ENCODE peak calls at places on chromosomes 4 and X, in four cellular contexts. One of them, this sample, is unnamed.

GRCh38 chr4:106038012-106038411 is 142.7 kb downstream of the NPNT start:
- DNase-seq in effector memory CD4-positive, alpha-beta T cell: no peak
- DNase-seq in Caco-2: no peak
- DNase-seq in uterus: no peak
- DNase-seq in this sample: no peak

GRCh38 chr4:123478859-123479345 is 82.3 kb downstream of the SPRY1 start:
- DNase-seq in effector memory CD4-positive, alpha-beta T cell: no peak
- DNase-seq in Caco-2: peak; percentile 95
- DNase-seq in uterus: no peak
- DNase-seq in this sample: no peak

GRCh38 chr4:186132577-186133277 is 28.2 kb downstream of the FAM149A start:
- DNase-seq in effector memory CD4-positive, alpha-beta T cell: no peak
- DNase-seq in Caco-2: peak; percentile 68
- DNase-seq in uterus: no peak
- DNase-seq in this sample: no peak

GRCh38 chr4:175884048-175884447 is 72.0 kb upstream of the GPM6A start:
- DNase-seq in effector memory CD4-positive, alpha-beta T cell: no peak
- DNase-seq in Caco-2: no peak
- DNase-seq in uterus: no peak
- DNase-seq in this sample: no peak

GRCh38 chr4:137794779-137795178 is 262.5 kb upstream of the PCDH18 start:
- DNase-seq in effector memory CD4-positive, alpha-beta T cell: no peak
- DNase-seq in Caco-2: no peak
- DNase-seq in uterus: no peak
- DNase-seq in this sample: no peak

GRCh38 chr4:137755033-137755471 is 222.8 kb upstream of the PCDH18 start:
- DNase-seq in effector memory CD4-positive, alpha-beta T cell: no peak
- DNase-seq in Caco-2: no peak
- DNase-seq in uterus: no peak
- DNase-seq in this sample: no peak

GRCh38 chr4:149549911-149550310 is 265.7 kb downstream of the IQCM start:
- DNase-seq in effector memory CD4-positive, alpha-beta T cell: no peak
- DNase-seq in Caco-2: peak; percentile 17
- DNase-seq in uterus: no peak
- DNase-seq in this sample: no peak

GRCh38 chr4:8307714-8308113 is 38.2 kb downstream of the HTRA3 start:
- DNase-seq in effector memory CD4-positive, alpha-beta T cell: no peak
- DNase-seq in Caco-2: no peak
- DNase-seq in uterus: peak; percentile 15
- DNase-seq in this sample: no peak

GRCh38 chrX:98357146-98357545 is 1473.4 kb downstream of the RPA4 start:
- DNase-seq in effector memory CD4-positive, alpha-beta T cell: no peak
- DNase-seq in Caco-2: no peak
- DNase-seq in uterus: no peak
- DNase-seq in this sample: no peak

GRCh38 chrX:38819709-38820108 is 18.4 kb downstream of the MID1IP1 start:
- DNase-seq in effector memory CD4-positive, alpha-beta T cell: no peak
- DNase-seq in Caco-2: no peak
- DNase-seq in uterus: no peak
- DNase-seq in this sample: no peak

GRCh38 chrX:85922821-85923220 is 124.5 kb downstream of the CHM start:
- DNase-seq in effector memory CD4-positive, alpha-beta T cell: no peak
- DNase-seq in Caco-2: no peak
- DNase-seq in uterus: no peak
- DNase-seq in this sample: no peak

GRCh38 chrX:13290891-13291614 is 28.8 kb downstream of the ATXN3L start:
- DNase-seq in effector memory CD4-positive, alpha-beta T cell: no peak
- DNase-seq in Caco-2: no peak
- DNase-seq in uterus: no peak
- DNase-seq in this sample: no peak

GRCh38 chrX:87517571-87518141 is at the start of gene KLHL4:
- DNase-seq in effector memory CD4-positive, alpha-beta T cell: no peak
- DNase-seq in Caco-2: no peak
- DNase-seq in uterus: peak; percentile 18
- DNase-seq in this sample: no peak

GRCh38 chr4:89719536-89719935 is 117.4 kb downstream of the SNCA start:
- DNase-seq in effector memory CD4-positive, alpha-beta T cell: no peak
- DNase-seq in Caco-2: no peak
- DNase-seq in uterus: no peak
- DNase-seq in this sample: no peak

GRCh38 chrX:153524234-153524633 is 6.8 kb downstream of the ATP2B3 start:
- DNase-seq in effector memory CD4-positive, alpha-beta T cell: no peak
- DNase-seq in Caco-2: no peak
- DNase-seq in uterus: no peak
- DNase-seq in this sample: no peak

GRCh38 chr4:123516576-123516975 is 120.0 kb downstream of the SPRY1 start:
- DNase-seq in effector memory CD4-positive, alpha-beta T cell: no peak
- DNase-seq in Caco-2: no peak
- DNase-seq in uterus: no peak
- DNase-seq in this sample: no peak

GRCh38 chrX:46758163-46758955 is 559 bp downstream of the SLC9A7 start:
- DNase-seq in effector memory CD4-positive, alpha-beta T cell: no peak
- DNase-seq in Caco-2: no peak
- DNase-seq in uterus: no peak
- DNase-seq in this sample: peak; percentile 3

GRCh38 chrX:115560978-115561604 is at the start of gene PLS3:
- DNase-seq in effector memory CD4-positive, alpha-beta T cell: no peak
- DNase-seq in Caco-2: peak; percentile 86
- DNase-seq in uterus: peak; percentile 84
- DNase-seq in this sample: no peak

GRCh38 chr4:36208884-36209473 is 35.3 kb downstream of the ARAP2 start:
- DNase-seq in effector memory CD4-positive, alpha-beta T cell: peak; percentile 22
- DNase-seq in Caco-2: no peak
- DNase-seq in uterus: no peak
- DNase-seq in this sample: peak; percentile 17

GRCh38 chr4:53780736-53781400 is 189.6 kb upstream of the LNX1 start:
- DNase-seq in effector memory CD4-positive, alpha-beta T cell: no peak
- DNase-seq in Caco-2: no peak
- DNase-seq in uterus: no peak
- DNase-seq in this sample: no peak

GRCh38 chr4:92047209-92047877 is 256.4 kb upstream of the GRID2 start:
- DNase-seq in effector memory CD4-positive, alpha-beta T cell: no peak
- DNase-seq in Caco-2: peak; percentile 16
- DNase-seq in uterus: no peak
- DNase-seq in this sample: no peak

GRCh38 chr4:101793397-101793796 is 2.9 kb downstream of the BANK1 start:
- DNase-seq in effector memory CD4-positive, alpha-beta T cell: no peak
- DNase-seq in Caco-2: no peak
- DNase-seq in uterus: no peak
- DNase-seq in this sample: no peak

GRCh38 chr4:85681194-85681803 is 206.3 kb downstream of the ARHGAP24 start:
- DNase-seq in effector memory CD4-positive, alpha-beta T cell: no peak
- DNase-seq in Caco-2: no peak
- DNase-seq in uterus: no peak
- DNase-seq in this sample: no peak

GRCh38 chrX:103919336-103919682 is 43.1 kb upstream of the TMSB15B start:
- DNase-seq in effector memory CD4-positive, alpha-beta T cell: peak; percentile 11
- DNase-seq in Caco-2: peak; percentile 14
- DNase-seq in uterus: no peak
- DNase-seq in this sample: peak; percentile 3

GRCh38 chr4:45629717-45630116 is 494.1 kb downstream of the GABRG1 start:
- DNase-seq in effector memory CD4-positive, alpha-beta T cell: no peak
- DNase-seq in Caco-2: no peak
- DNase-seq in uterus: no peak
- DNase-seq in this sample: no peak

GRCh38 chr4:28723371-28723770 is 1862.7 kb downstream of the STIM2 start:
- DNase-seq in effector memory CD4-positive, alpha-beta T cell: no peak
- DNase-seq in Caco-2: no peak
- DNase-seq in uterus: no peak
- DNase-seq in this sample: no peak

GRCh38 chrX:147803948-147804347 is 107.8 kb upstream of the FMR1 start:
- DNase-seq in effector memory CD4-positive, alpha-beta T cell: no peak
- DNase-seq in Caco-2: peak; percentile 2
- DNase-seq in uterus: no peak
- DNase-seq in this sample: no peak

GRCh38 chr4:16860506-16860905 is 37.9 kb downstream of the LDB2 start:
- DNase-seq in effector memory CD4-positive, alpha-beta T cell: no peak
- DNase-seq in Caco-2: no peak
- DNase-seq in uterus: no peak
- DNase-seq in this sample: no peak

GRCh38 chr4:79298484-79298883 is 27.4 kb downstream of the NAA11 start:
- DNase-seq in effector memory CD4-positive, alpha-beta T cell: no peak
- DNase-seq in Caco-2: no peak
- DNase-seq in uterus: no peak
- DNase-seq in this sample: no peak

GRCh38 chr4:120672558-120673147 is 249.9 kb downstream of the PRDM5 start:
- DNase-seq in effector memory CD4-positive, alpha-beta T cell: no peak
- DNase-seq in Caco-2: no peak
- DNase-seq in uterus: no peak
- DNase-seq in this sample: no peak

GRCh38 chrX:153818571-153819397 is 11.6 kb downstream of the PDZD4 start:
- DNase-seq in effector memory CD4-positive, alpha-beta T cell: peak; percentile 48
- DNase-seq in Caco-2: peak; percentile 65
- DNase-seq in uterus: no peak
- DNase-seq in this sample: peak; percentile 27

GRCh38 chr4:47839259-47839658 is 1.4 kb upstream of the CORIN start:
- DNase-seq in effector memory CD4-positive, alpha-beta T cell: no peak
- DNase-seq in Caco-2: peak; percentile 9
- DNase-seq in uterus: peak; percentile 18
- DNase-seq in this sample: peak; percentile 16

GRCh38 chrX:77442728-77443127 is 4.5 kb upstream of the FGF16 start:
- DNase-seq in effector memory CD4-positive, alpha-beta T cell: no peak
- DNase-seq in Caco-2: no peak
- DNase-seq in uterus: no peak
- DNase-seq in this sample: no peak

GRCh38 chr4:175998782-175999181 is 66.9 kb upstream of the WDR17 start:
- DNase-seq in effector memory CD4-positive, alpha-beta T cell: no peak
- DNase-seq in Caco-2: peak; percentile 5
- DNase-seq in uterus: no peak
- DNase-seq in this sample: no peak

GRCh38 chr4:120731561-120731960 is 191.0 kb downstream of the PRDM5 start:
- DNase-seq in effector memory CD4-positive, alpha-beta T cell: no peak
- DNase-seq in Caco-2: no peak
- DNase-seq in uterus: no peak
- DNase-seq in this sample: no peak

GRCh38 chrX:22950278-22951266 is 49.2 kb upstream of the DDX53 start:
- DNase-seq in effector memory CD4-positive, alpha-beta T cell: no peak
- DNase-seq in Caco-2: no peak
- DNase-seq in uterus: no peak
- DNase-seq in this sample: no peak

GRCh38 chr4:169139013-169139412 is 129.0 kb upstream of the CBR4 start:
- DNase-seq in effector memory CD4-positive, alpha-beta T cell: no peak
- DNase-seq in Caco-2: no peak
- DNase-seq in uterus: no peak
- DNase-seq in this sample: no peak

GRCh38 chr4:87073570-87074470 is 139.0 kb downstream of the AFF1 start:
- DNase-seq in effector memory CD4-positive, alpha-beta T cell: peak; percentile 8
- DNase-seq in Caco-2: no peak
- DNase-seq in uterus: no peak
- DNase-seq in this sample: peak; percentile 89

GRCh38 chr4:8682725-8683124 is 90.2 kb downstream of the CPZ start:
- DNase-seq in effector memory CD4-positive, alpha-beta T cell: no peak
- DNase-seq in Caco-2: no peak
- DNase-seq in uterus: no peak
- DNase-seq in this sample: no peak

DNA sequence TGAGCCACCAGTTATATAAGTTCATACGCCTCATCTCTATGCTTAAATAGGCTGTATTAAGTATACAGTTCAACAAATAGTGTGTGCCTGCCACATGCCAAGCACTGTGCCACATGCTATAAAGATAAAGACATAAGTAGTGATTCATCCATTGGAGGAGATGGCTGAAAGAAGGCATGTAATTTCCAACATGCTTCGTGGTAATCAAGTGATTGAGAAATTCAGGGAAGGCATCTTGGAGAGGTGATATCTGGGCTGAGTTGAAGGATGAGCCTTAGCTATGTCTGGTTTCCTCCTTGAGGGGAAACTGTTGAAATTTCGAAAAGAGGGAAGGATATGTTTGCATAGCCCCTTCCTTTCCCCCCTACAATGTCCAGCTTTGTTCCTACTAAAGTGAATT is 96.5 kb downstream of the ARHGAP10 start:
- DNase-seq in effector memory CD4-positive, alpha-beta T cell: no peak
- DNase-seq in Caco-2: no peak
- DNase-seq in uterus: no peak
- DNase-seq in this sample: no peak
- H3K4me1 ChIP-seq in effector memory CD4-positive, alpha-beta T cell: no peaks in the 10 kb centered on the region
- H3K4me1 ChIP-seq in Caco-2: peaks cover 11% of the 10 kb centered on the region
- H3K4me1 ChIP-seq in uterus: peaks cover 6% of the 10 kb centered on the region
- H3K4me1 ChIP-seq in this sample: no peaks in the 10 kb centered on the region

GRCh38 chr4:2799444-2799911 is 6.6 kb downstream of the SH3BP2 start:
- DNase-seq in effector memory CD4-positive, alpha-beta T cell: no peak
- DNase-seq in Caco-2: no peak
- DNase-seq in uterus: peak; percentile 14
- DNase-seq in this sample: no peak
- H3K4me1 ChIP-seq in effector memory CD4-positive, alpha-beta T cell: peaks cover 47% of the 10 kb centered on the region
- H3K4me1 ChIP-seq in Caco-2: peaks cover 4% of the 10 kb centered on the region
- H3K4me1 ChIP-seq in uterus: peaks cover 8% of the 10 kb centered on the region
- H3K4me1 ChIP-seq in this sample: peaks cover 58% of the 10 kb centered on the region

GRCh38 chrX:120145295-120145925 is 13.0 kb upstream of the RHOXF2 start:
- DNase-seq in effector memory CD4-positive, alpha-beta T cell: no peak
- DNase-seq in Caco-2: no peak
- DNase-seq in uterus: no peak
- DNase-seq in this sample: no peak
- H3K4me1 ChIP-seq in effector memory CD4-positive, alpha-beta T cell: no peaks in the 10 kb centered on the region
- H3K4me1 ChIP-seq in Caco-2: no peaks in the 10 kb centered on the region
- H3K4me1 ChIP-seq in uterus: no peaks in the 10 kb centered on the region
- H3K4me1 ChIP-seq in this sample: peaks cover 7% of the 10 kb centered on the region

DNA sequence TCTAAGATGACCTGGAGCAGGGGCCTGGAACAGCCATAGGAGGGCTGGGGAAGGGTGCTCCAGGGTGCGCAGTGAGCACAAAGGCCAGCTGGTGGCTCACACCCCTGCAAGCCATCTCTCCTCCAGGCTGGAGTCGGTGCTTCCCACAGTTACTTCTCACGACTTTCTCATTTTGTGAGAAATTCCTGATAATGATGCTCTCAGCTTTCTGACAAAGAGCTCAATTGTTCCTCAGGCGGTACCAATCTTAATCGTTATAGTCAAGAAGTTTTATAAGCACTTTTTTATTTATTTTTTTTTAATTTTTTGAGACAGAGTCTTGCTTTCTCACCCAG is 11.7 kb upstream of the WFS1 start:
- DNase-seq in effector memory CD4-positive, alpha-beta T cell: no peak
- DNase-seq in Caco-2: no peak
- DNase-seq in uterus: no peak
- DNase-seq in this sample: no peak
- H3K4me1 ChIP-seq in effector memory CD4-positive, alpha-beta T cell: no peaks in the 10 kb centered on the region
- H3K4me1 ChIP-seq in Caco-2: no peaks in the 10 kb centered on the region
- H3K4me1 ChIP-seq in uterus: no peaks in the 10 kb centered on the region
- H3K4me1 ChIP-seq in this sample: no peaks in the 10 kb centered on the region

This sample was measured in CD4-positive, CD25-positive, alpha-beta regulatory T cell.